ENCODE peak calls at places on chromosomes 5 and 9, in seven cellular contexts. N is left kidney; B is stomach; W is kidney glomerular epithelial cell; J is M059J; H is activated CD8-positive, alpha-beta memory T cell treated with anti-CD3 and anti-CD28 coated beads, Interleukin-2, amount 50 U/mL, for 48 hours; M is NCI-H2081. G is an unnamed sample.
A peak's percentile ranks its signal among the peaks of the same experiment; 100 is the strongest.

GRCh38 chr9:12775373-12775962 is 648 bp downstream of the LURAP1L start:
- DNase-seq in N (no peak), B (no peak), W (no peak), J (no peak), H (no peak), M (no peak), G (no peak)

GRCh38 chr5:68320094-68320986 is 104.8 kb downstream of the PIK3R1 start:
- DNase-seq in N (no peak), B (peak; percentile 51), W (peak; percentile 29), J (peak; percentile 77), H (no peak), M (no peak), G (no peak)

GRCh38 chr5:60196382-60197113 is 303.0 kb upstream of the PDE4D start:
- DNase-seq in N (no peak), B (no peak), W (peak; percentile 95), J (peak; percentile 99), H (no peak), M (no peak), G (no peak)

GRCh38 chr5:68849103-68849502 is 244.7 kb upstream of the SLC30A5 start:
- DNase-seq in N (no peak), B (no peak), W (no peak), J (no peak), H (no peak), M (no peak), G (no peak)

GRCh38 chr9:23123048-23123632 is 676.5 kb downstream of the DMRTA1 start:
- DNase-seq in N (peak; percentile 61), B (no peak), W (peak; percentile 26), J (peak; percentile 41), H (no peak), M (peak; percentile 50), G (no peak)

GRCh38 chr9:89869774-89870173 is 265.0 kb downstream of the GADD45G start:
- DNase-seq in N (no peak), B (no peak), W (no peak), J (no peak), H (no peak), M (no peak), G (no peak)

GRCh38 chr5:435156-435790 is 7.7 kb upstream of the EXOC3 start:
- DNase-seq in N (no peak), B (no peak), W (no peak), J (no peak), H (no peak), M (no peak), G (no peak)

GRCh38 chr9:115891929-115892328 is 261.7 kb upstream of the PAPPA start:
- DNase-seq in N (no peak), B (no peak), W (no peak), J (peak; percentile 77), H (no peak), M (no peak), G (no peak)

GRCh38 chr5:757346-757930 is 27.1 kb downstream of the ZDHHC11B start:
- DNase-seq in N (peak; percentile 7), B (peak; percentile 23), W (no peak), J (no peak), H (peak; percentile 57), M (no peak), G (no peak)

GRCh38 chr5:177364159-177364962 is 6.6 kb downstream of the RGS14 start:
- DNase-seq in N (no peak), B (no peak), W (no peak), J (peak; percentile 43), H (no peak), M (no peak), G (no peak)

GRCh38 chr9:78144663-78145377 is 91.1 kb upstream of the CEP78 start:
- DNase-seq in N (peak; percentile 11), B (no peak), W (no peak), J (peak; percentile 20), H (no peak), M (no peak), G (no peak)

GRCh38 chr5:147949711-147950573 is 43.6 kb upstream of the C5orf46 start:
- DNase-seq in N (peak; percentile 58), B (no peak), W (peak; percentile 52), J (peak; percentile 50), H (no peak), M (peak; percentile 20), G (no peak)

GRCh38 chr9:757246-757881 is 84.1 kb upstream of the DMRT1 start:
- DNase-seq in N (peak; percentile 76), B (no peak), W (peak; percentile 31), J (peak; percentile 75), H (no peak), M (no peak), G (no peak)

GRCh38 chr5:171542504-171543150 is 123.2 kb downstream of the FGF18 start:
- DNase-seq in N (peak; percentile 82), B (peak; percentile 11), W (no peak), J (no peak), H (no peak), M (no peak), G (no peak)

GRCh38 chr5:178467261-178468195 is 122.7 kb downstream of the COL23A1 start:
- DNase-seq in N (peak; percentile 92), B (peak; percentile 42), W (peak; percentile 19), J (no peak), H (peak; percentile 37), M (no peak), G (no peak)

GRCh38 chr9:92292338-92293074 is 991 bp downstream of the IARS1 start:
- DNase-seq in N (peak; percentile 63), B (no peak), W (no peak), J (peak; percentile 41), H (no peak), M (no peak), G (no peak)

GRCh38 chr5:33725846-33726245 is 165.9 kb downstream of the ADAMTS12 start:
- DNase-seq in N (no peak), B (no peak), W (no peak), J (peak; percentile 66), H (no peak), M (no peak), G (no peak)

G was measured in activated T-cell treated with anti-CD3 and anti-CD28 coated beads for 24 hours.